ENCODE peak calls at places on chromosomes 5 and 9, in six cellular contexts. N is GM12892, E is GM12878, L is H1, S is HepG2, F is K562. V is an unnamed sample.

GRCh38 chr5:146463446-146463845 is 16.3 kb downstream of the TCERG1 start:
- DNase-seq in L (no peak), E (no peak), N (no peak), S (no peak), F (no peak), V (no peak)

GRCh38 chr9:108377382-108377781 is 478.4 kb downstream of the ACTL7B start:
- DNase-seq in S (no peak), F (no peak), E (no peak), L (no peak), N (no peak), V (no peak)

GRCh38 chr5:59819806-59820205 is 73.7 kb downstream of the PDE4D start:
- DNase-seq in N (no peak), S (no peak), E (no peak), F (no peak), L (no peak), V (no peak)

GRCh38 chr5:159962214-159962613 is 45.9 kb downstream of the ADRA1B start:
- DNase-seq in S (no peak), N (no peak), E (no peak), F (no peak), L (no peak), V (no peak)

GRCh38 chr5:114898602-114899001 is 271.1 kb downstream of the TRIM36 start:
- DNase-seq in F (no peak), S (no peak), E (no peak), N (no peak), L (no peak), V (no peak)

GRCh38 chr9:108580021-108580439 is 275.8 kb downstream of the ACTL7B start:
- DNase-seq in L (no peak), N (no peak), F (no peak), E (no peak), S (peak; percentile 46), V (no peak)

GRCh38 chr5:71681282-71681681 is 37.8 kb upstream of the CARTPT start:
- DNase-seq in E (no peak), L (no peak), N (no peak), S (no peak), F (no peak), V (no peak)

GRCh38 chr9:22108581-22109370 is 99.7 kb upstream of the CDKN2B start:
- DNase-seq in L (no peak), F (no peak), N (no peak), S (no peak), E (no peak), V (no peak)

GRCh38 chr9:79209012-79209411 is 362.8 kb upstream of the TLE4 start:
- DNase-seq in F (no peak), N (no peak), S (no peak), E (no peak), L (no peak), V (no peak)

DNA sequence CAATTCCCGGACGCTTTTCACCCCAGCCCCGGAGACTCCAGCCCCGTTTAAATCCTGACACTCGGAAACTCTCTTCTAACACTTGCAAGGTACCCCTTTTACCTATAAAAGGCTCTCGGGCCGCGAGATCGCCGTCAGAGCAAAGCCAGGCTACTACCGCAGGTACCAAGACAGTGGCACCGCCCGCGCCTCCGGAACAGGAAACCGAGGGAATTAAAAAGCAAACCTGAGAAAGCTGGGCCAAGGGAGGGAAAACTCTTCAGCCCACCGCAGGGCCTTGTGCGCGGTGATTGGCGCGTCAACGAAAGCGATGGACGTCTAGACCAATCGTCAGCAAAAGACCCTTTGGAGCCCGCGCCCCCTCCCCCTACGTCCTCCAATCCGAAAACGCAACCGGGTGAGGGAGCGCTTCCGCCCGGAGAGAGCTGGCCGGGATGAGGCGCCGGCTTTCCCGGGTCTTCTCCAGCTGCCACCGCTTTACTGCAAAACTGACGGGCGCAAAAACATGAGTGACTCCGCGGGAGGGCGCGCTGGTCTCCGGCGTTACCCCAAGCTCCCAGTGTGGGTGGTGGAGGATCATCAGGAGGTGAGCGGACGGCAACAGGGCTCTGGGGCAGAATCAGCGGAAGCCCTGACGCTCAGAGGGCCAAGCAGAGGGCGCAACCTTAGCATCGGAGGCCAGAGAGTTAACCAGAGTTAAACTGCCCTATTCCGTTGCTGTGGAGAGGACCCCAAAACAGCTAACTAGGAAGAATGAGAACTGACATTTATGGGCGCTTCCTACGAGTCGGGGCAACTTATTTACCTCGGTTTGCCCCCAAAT is at the start of the genes C5orf22 and DROSHA:
- DNase-seq in N (peak; percentile 79), E (peak; percentile 89), F (peak; percentile 96), S (peak; percentile 93), L (peak; percentile 88), V (peak; percentile 69)
- TF ChIP-seq POLR2A in N (peak; percentile 73), E (peak; percentile 74), F (peak; percentile 94), S (peak; percentile 57), L (peak; percentile 76), V (peak; percentile 66)

GRCh38 chr9:91303741-91304140 is 58.0 kb downstream of the AUH start:
- DNase-seq in E (no peak), F (no peak), N (no peak), L (no peak), S (no peak), V (no peak)

GRCh38 chr9:91302831-91303230 is 58.9 kb downstream of the AUH start:
- DNase-seq in L (no peak), F (no peak), S (peak; percentile 12), E (no peak), N (no peak), V (no peak)

GRCh38 chr9:91305596-91305995 is 56.1 kb downstream of the AUH start:
- DNase-seq in E (no peak), L (no peak), N (no peak), F (no peak), S (no peak), V (no peak)

GRCh38 chr9:91298304-91298703 is 63.4 kb downstream of the AUH start:
- DNase-seq in S (no peak), N (no peak), F (no peak), L (no peak), E (no peak), V (no peak)

GRCh38 chr9:91301161-91301560 is 60.6 kb downstream of the AUH start:
- DNase-seq in L (no peak), N (no peak), F (no peak), E (no peak), S (no peak), V (no peak)
- TF ChIP-seq POLR2AphosphoS5 in L (no peak), N (no peak), F (no peak), E (no peak), S (no peak), V (no peak)

GRCh38 chr5:157161996-157162395 is 4.1 kb downstream of the GARIN3 start:
- DNase-seq in L (no peak), F (no peak), N (no peak), S (no peak), E (no peak), V (no peak)
- TF ChIP-seq TAF1 in L (no peak), F (no peak), N (no peak), S (no peak), E (no peak), V (no peak)

GRCh38 chr5:177405312-177405711 is 4.1 kb downstream of the F12 start:
- DNase-seq in E (no peak), L (no peak), N (no peak), F (no peak), S (no peak), V (no peak)

GRCh38 chr5:177404641-177405134 is 4.2 kb upstream of the PFN3 start:
- DNase-seq in N (no peak), L (no peak), S (no peak), F (no peak), E (no peak), V (no peak)

GRCh38 chr5:177402271-177403043 is 2.0 kb upstream of the PFN3 start:
- DNase-seq in F (no peak), E (no peak), S (no peak), N (peak; percentile 68), L (peak; percentile 68), V (peak; percentile 67)

GRCh38 chr5:177403194-177403825 is 2.8 kb upstream of the PFN3 start:
- DNase-seq in L (no peak), F (no peak), S (no peak), N (no peak), E (no peak), V (peak; percentile 72)

GRCh38 chr5:177403826-177404640 is 3.6 kb upstream of the PFN3 start:
- DNase-seq in E (no peak), F (peak; percentile 95), S (no peak), N (peak; percentile 98), L (no peak), V (peak; percentile 96)
- TF ChIP-seq POLR2A in E (peak; percentile 55), F (peak; percentile 77), S (no peak), N (no peak), L (no peak), V (no peak)

DNA sequence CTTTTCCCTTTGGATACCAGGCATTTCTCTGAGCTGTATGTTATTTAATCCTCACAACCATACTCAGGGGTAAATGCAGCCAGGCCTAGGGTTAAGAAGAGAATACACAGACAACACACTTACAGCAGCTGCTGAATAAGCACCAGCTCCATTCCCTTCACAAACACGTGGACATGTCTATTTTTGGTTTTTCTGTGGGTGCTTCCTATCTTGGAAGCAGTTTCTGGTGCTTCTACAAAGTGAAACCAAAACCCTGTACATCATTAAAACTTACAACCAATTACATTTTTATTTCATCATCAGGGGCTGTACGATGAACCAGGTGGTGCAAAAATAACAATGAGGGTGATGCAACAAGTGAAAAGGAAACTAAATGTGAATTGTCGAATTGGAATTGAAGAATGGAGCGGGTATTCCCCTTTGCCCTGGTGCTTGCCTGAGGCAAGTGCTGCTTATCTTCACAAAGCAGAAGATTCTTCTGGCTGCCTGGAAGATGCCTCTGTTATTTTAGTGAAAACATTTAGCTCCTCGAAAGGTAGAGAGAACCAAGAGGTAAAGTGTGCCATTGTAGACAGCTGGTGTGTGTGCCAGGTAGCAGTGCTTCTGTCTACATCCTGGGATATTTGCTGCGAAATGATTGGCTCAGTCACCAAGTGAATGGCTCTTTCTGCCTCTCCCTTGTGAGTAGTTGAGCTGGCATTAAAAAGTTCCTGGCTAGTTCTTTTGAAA is 18.6 kb upstream of the IFNB1 start:
- DNase-seq in S (no peak), F (no peak), L (no peak), E (peak; percentile 46), N (no peak), V (peak; percentile 8)
- TF ChIP-seq POLR2AphosphoS5 in S (no peak), F (no peak), L (no peak), E (no peak), N (no peak), V (no peak)

GRCh38 chr5:95845401-95845800 is 22.9 kb upstream of the GLRX start:
- DNase-seq in S (no peak), L (no peak), F (no peak), N (no peak), E (no peak), V (no peak)

GRCh38 chr5:95842955-95843544 is 20.5 kb upstream of the GLRX start:
- DNase-seq in S (peak; percentile 88), E (no peak), L (no peak), F (peak; percentile 46), N (no peak), V (no peak)

GRCh38 chr5:95841914-95842812 is 19.6 kb upstream of the GLRX start:
- DNase-seq in E (no peak), F (no peak), S (peak; percentile 47), N (no peak), L (no peak), V (no peak)

GRCh38 chr5:95840969-95841368 is 18.4 kb upstream of the GLRX start:
- DNase-seq in S (no peak), N (no peak), L (no peak), E (no peak), F (no peak), V (no peak)

DNA sequence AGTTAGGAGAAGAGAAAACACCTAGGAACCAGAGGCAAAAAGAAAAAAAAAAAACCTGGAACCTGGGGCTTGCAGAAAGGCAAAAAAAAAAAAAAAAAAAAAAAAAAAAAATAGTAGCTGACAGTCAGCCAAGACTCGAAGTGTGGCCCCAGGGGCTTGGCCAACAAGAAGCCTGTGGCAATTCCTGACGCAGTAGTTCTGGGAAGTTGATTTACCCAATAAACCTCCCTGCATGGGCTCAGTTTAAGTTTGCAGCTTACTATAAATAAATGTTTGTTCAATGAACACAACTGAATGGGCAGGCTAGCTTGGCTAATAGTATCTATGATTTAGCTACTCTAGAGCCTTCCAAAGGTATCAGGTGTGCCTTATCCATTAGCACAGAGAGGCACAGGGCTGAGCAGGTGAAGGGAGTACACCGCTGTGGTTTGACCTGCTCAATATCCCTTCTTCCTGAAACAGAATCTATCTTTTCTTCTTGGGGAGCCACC is 21.3 kb upstream of the GLRX start:
- DNase-seq in L (no peak), F (no peak), S (no peak), E (no peak), N (no peak), V (no peak)
- TF ChIP-seq TAF1 in L (no peak), F (no peak), S (no peak), E (no peak), N (no peak), V (no peak)